ENCODE peak calls at places on chromosomes 16 and 17, in eight cellular contexts. One of them, this sample, is unnamed. For H3K9me3, the result is how much of the 10 kb centered on the place peaks cover.

GRCh38 chr16:50269061-50269705 is 2.8 kb downstream of the ADCY7 start:
- DNase-seq in suprapubic skin: no peak
- DNase-seq in adipocyte: no peak
- DNase-seq in CD8-positive, alpha-beta T cell: no peak
- DNase-seq in heart left ventricle: peak
- DNase-seq in left ventricle myocardium inferior: no peak
- DNase-seq in left lung: peak
- DNase-seq in aorta: peak
- DNase-seq in this sample: no peak

GRCh38 chr16:51151951-51152663 is 1.0 kb upstream of the SALL1 start:
- DNase-seq in suprapubic skin: no peak
- DNase-seq in adipocyte: peak
- DNase-seq in CD8-positive, alpha-beta T cell: no peak
- DNase-seq in heart left ventricle: no peak
- DNase-seq in left ventricle myocardium inferior: no peak
- DNase-seq in left lung: peak
- DNase-seq in aorta: no peak
- DNase-seq in this sample: no peak

GRCh38 chr16:17412221-17412620 is 58.5 kb downstream of the XYLT1 start:
- DNase-seq in suprapubic skin: no peak
- DNase-seq in adipocyte: no peak
- DNase-seq in CD8-positive, alpha-beta T cell: no peak
- DNase-seq in heart left ventricle: no peak
- DNase-seq in left ventricle myocardium inferior: no peak
- DNase-seq in left lung: no peak
- DNase-seq in aorta: no peak
- DNase-seq in this sample: no peak

GRCh38 chr16:78300469-78300868 is 201.0 kb downstream of the WWOX start:
- DNase-seq in suprapubic skin: no peak
- DNase-seq in adipocyte: no peak
- DNase-seq in CD8-positive, alpha-beta T cell: no peak
- DNase-seq in heart left ventricle: no peak
- DNase-seq in left ventricle myocardium inferior: no peak
- DNase-seq in left lung: no peak
- DNase-seq in aorta: no peak
- DNase-seq in this sample: no peak

GRCh38 chr17:33674685-33675084 is 381.6 kb upstream of the ASIC2 start:
- DNase-seq in suprapubic skin: no peak
- DNase-seq in adipocyte: peak
- DNase-seq in CD8-positive, alpha-beta T cell: no peak
- DNase-seq in heart left ventricle: no peak
- DNase-seq in left ventricle myocardium inferior: peak
- DNase-seq in left lung: no peak
- DNase-seq in aorta: peak
- DNase-seq in this sample: no peak

GRCh38 chr16:11064846-11065245 is 120.5 kb downstream of the CLEC16A start:
- DNase-seq in suprapubic skin: no peak
- DNase-seq in adipocyte: peak
- DNase-seq in CD8-positive, alpha-beta T cell: no peak
- DNase-seq in heart left ventricle: no peak
- DNase-seq in left ventricle myocardium inferior: no peak
- DNase-seq in left lung: no peak
- DNase-seq in aorta: no peak
- DNase-seq in this sample: no peak

GRCh38 chr17:39820541-39820940 is 43.6 kb downstream of the IKZF3 start:
- DNase-seq in suprapubic skin: no peak
- DNase-seq in adipocyte: no peak
- DNase-seq in CD8-positive, alpha-beta T cell: no peak
- DNase-seq in heart left ventricle: no peak
- DNase-seq in left ventricle myocardium inferior: no peak
- DNase-seq in left lung: no peak
- DNase-seq in aorta: no peak
- DNase-seq in this sample: no peak

GRCh38 chr16:56852401-56852730 is 12.6 kb upstream of the SLC12A3 start:
- DNase-seq in suprapubic skin: no peak
- DNase-seq in adipocyte: no peak
- DNase-seq in CD8-positive, alpha-beta T cell: no peak
- DNase-seq in heart left ventricle: no peak
- DNase-seq in left ventricle myocardium inferior: no peak
- DNase-seq in left lung: peak
- DNase-seq in aorta: no peak
- DNase-seq in this sample: no peak

GRCh38 chr16:15041260-15042011 is 14.4 kb downstream of the NTAN1 start:
- DNase-seq in suprapubic skin: no peak
- DNase-seq in adipocyte: peak
- DNase-seq in CD8-positive, alpha-beta T cell: no peak
- DNase-seq in heart left ventricle: peak
- DNase-seq in left ventricle myocardium inferior: peak
- DNase-seq in left lung: peak
- DNase-seq in aorta: peak
- DNase-seq in this sample: no peak

GRCh38 chr17:26782153-26782552 is 511.8 kb upstream of the WSB1 start:
- DNase-seq in suprapubic skin: no peak
- DNase-seq in adipocyte: no peak
- DNase-seq in CD8-positive, alpha-beta T cell: no peak
- DNase-seq in heart left ventricle: peak
- DNase-seq in left ventricle myocardium inferior: no peak
- DNase-seq in left lung: peak
- DNase-seq in aorta: no peak
- DNase-seq in this sample: no peak
- H3K9me3 ChIP-seq in suprapubic skin: under half
- H3K9me3 ChIP-seq in adipocyte: under half
- H3K9me3 ChIP-seq in CD8-positive, alpha-beta T cell: under half
- H3K9me3 ChIP-seq in heart left ventricle: under half
- H3K9me3 ChIP-seq in left ventricle myocardium inferior: half or more
- H3K9me3 ChIP-seq in left lung: under half
- H3K9me3 ChIP-seq in aorta: under half
- H3K9me3 ChIP-seq in this sample: under half

GRCh38 chr17:52737071-52737470 is 578.6 kb upstream of the CA10 start:
- DNase-seq in suprapubic skin: no peak
- DNase-seq in adipocyte: no peak
- DNase-seq in CD8-positive, alpha-beta T cell: no peak
- DNase-seq in heart left ventricle: no peak
- DNase-seq in left ventricle myocardium inferior: no peak
- DNase-seq in left lung: no peak
- DNase-seq in aorta: no peak
- DNase-seq in this sample: no peak

GRCh38 chr17:52744179-52744578 is 585.7 kb upstream of the CA10 start:
- DNase-seq in suprapubic skin: no peak
- DNase-seq in adipocyte: no peak
- DNase-seq in CD8-positive, alpha-beta T cell: no peak
- DNase-seq in heart left ventricle: no peak
- DNase-seq in left ventricle myocardium inferior: no peak
- DNase-seq in left lung: no peak
- DNase-seq in aorta: no peak
- DNase-seq in this sample: no peak

GRCh38 chr17:52740006-52740405 is 581.5 kb upstream of the CA10 start:
- DNase-seq in suprapubic skin: no peak
- DNase-seq in adipocyte: no peak
- DNase-seq in CD8-positive, alpha-beta T cell: no peak
- DNase-seq in heart left ventricle: no peak
- DNase-seq in left ventricle myocardium inferior: no peak
- DNase-seq in left lung: no peak
- DNase-seq in aorta: no peak
- DNase-seq in this sample: no peak
- H3K9me3 ChIP-seq in suprapubic skin: under half
- H3K9me3 ChIP-seq in adipocyte: under half
- H3K9me3 ChIP-seq in CD8-positive, alpha-beta T cell: under half
- H3K9me3 ChIP-seq in heart left ventricle: under half
- H3K9me3 ChIP-seq in left ventricle myocardium inferior: under half
- H3K9me3 ChIP-seq in left lung: under half
- H3K9me3 ChIP-seq in aorta: under half
- H3K9me3 ChIP-seq in this sample: under half

DNA sequence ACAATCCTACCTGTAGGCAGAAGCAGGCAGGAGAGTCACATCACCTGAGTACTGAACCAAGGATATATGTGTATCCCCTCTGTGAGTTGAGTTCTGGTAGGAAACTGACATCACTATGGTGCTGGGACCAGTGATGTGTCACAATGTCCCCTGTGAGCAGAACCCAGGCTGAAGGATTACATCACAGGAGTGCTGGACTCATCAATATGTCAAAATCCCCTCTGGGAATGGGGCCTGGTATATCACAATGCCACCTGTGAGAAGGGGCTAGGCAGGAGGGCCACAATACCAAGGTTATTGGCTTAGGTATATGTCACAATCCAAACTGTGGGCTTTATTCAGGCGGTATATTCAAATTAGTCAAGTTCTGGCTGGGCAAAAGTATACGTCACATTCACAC is 2098.3 kb downstream of the TP53TG3F start:
- DNase-seq in suprapubic skin: no peak
- DNase-seq in adipocyte: no peak
- DNase-seq in CD8-positive, alpha-beta T cell: no peak
- DNase-seq in heart left ventricle: no peak
- DNase-seq in left ventricle myocardium inferior: no peak
- DNase-seq in left lung: no peak
- DNase-seq in aorta: no peak
- DNase-seq in this sample: no peak
- H3K9me3 ChIP-seq in suprapubic skin: under half
- H3K9me3 ChIP-seq in adipocyte: under half
- H3K9me3 ChIP-seq in CD8-positive, alpha-beta T cell: under half
- H3K9me3 ChIP-seq in heart left ventricle: under half
- H3K9me3 ChIP-seq in left ventricle myocardium inferior: under half
- H3K9me3 ChIP-seq in left lung: under half
- H3K9me3 ChIP-seq in aorta: under half
- H3K9me3 ChIP-seq in this sample: under half

GRCh38 chr16:89678258-89678657 is 8.2 kb upstream of the CDK10 start:
- DNase-seq in suprapubic skin: no peak
- DNase-seq in adipocyte: no peak
- DNase-seq in CD8-positive, alpha-beta T cell: no peak
- DNase-seq in heart left ventricle: no peak
- DNase-seq in left ventricle myocardium inferior: no peak
- DNase-seq in left lung: no peak
- DNase-seq in aorta: no peak
- DNase-seq in this sample: no peak
- H3K9me3 ChIP-seq in suprapubic skin: under half
- H3K9me3 ChIP-seq in adipocyte: under half
- H3K9me3 ChIP-seq in CD8-positive, alpha-beta T cell: under half
- H3K9me3 ChIP-seq in heart left ventricle: under half
- H3K9me3 ChIP-seq in left ventricle myocardium inferior: under half
- H3K9me3 ChIP-seq in left lung: under half
- H3K9me3 ChIP-seq in aorta: under half
- H3K9me3 ChIP-seq in this sample: under half

DNA sequence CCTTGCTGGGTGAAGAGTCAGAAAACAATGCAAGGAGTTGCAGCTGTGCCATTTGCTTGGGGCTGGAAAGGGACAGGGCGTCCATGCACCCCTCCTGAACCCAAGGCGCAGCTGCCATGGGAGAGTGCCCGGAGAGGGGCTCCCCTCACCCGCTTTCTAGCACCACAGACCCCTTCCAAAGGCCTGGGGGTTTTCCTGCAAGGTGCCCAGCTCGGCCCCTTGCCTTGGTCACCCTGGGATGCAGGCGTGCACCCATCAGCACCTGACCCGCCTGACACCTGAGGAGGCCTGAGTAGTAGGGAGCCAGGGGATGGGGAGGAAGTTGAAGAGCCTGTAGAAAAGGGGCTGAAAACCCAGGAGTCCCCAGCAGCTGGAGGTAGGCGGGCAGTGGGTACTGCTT is 30.3 kb downstream of the TMEM186 start:
- DNase-seq in suprapubic skin: no peak
- DNase-seq in adipocyte: no peak
- DNase-seq in CD8-positive, alpha-beta T cell: no peak
- DNase-seq in heart left ventricle: no peak
- DNase-seq in left ventricle myocardium inferior: no peak
- DNase-seq in left lung: no peak
- DNase-seq in aorta: no peak
- DNase-seq in this sample: no peak
- H3K9me3 ChIP-seq in suprapubic skin: under half
- H3K9me3 ChIP-seq in adipocyte: under half
- H3K9me3 ChIP-seq in CD8-positive, alpha-beta T cell: under half
- H3K9me3 ChIP-seq in heart left ventricle: under half
- H3K9me3 ChIP-seq in left ventricle myocardium inferior: under half
- H3K9me3 ChIP-seq in left lung: under half
- H3K9me3 ChIP-seq in aorta: under half
- H3K9me3 ChIP-seq in this sample: under half

GRCh38 chr16:35255816-35256215 is 1796.4 kb downstream of the TP53TG3F start:
- DNase-seq in suprapubic skin: no peak
- DNase-seq in adipocyte: no peak
- DNase-seq in CD8-positive, alpha-beta T cell: no peak
- DNase-seq in heart left ventricle: no peak
- DNase-seq in left ventricle myocardium inferior: no peak
- DNase-seq in left lung: no peak
- DNase-seq in aorta: no peak
- DNase-seq in this sample: no peak
- H3K9me3 ChIP-seq in suprapubic skin: under half
- H3K9me3 ChIP-seq in adipocyte: under half
- H3K9me3 ChIP-seq in CD8-positive, alpha-beta T cell: under half
- H3K9me3 ChIP-seq in heart left ventricle: under half
- H3K9me3 ChIP-seq in left ventricle myocardium inferior: under half
- H3K9me3 ChIP-seq in left lung: under half
- H3K9me3 ChIP-seq in aorta: under half
- H3K9me3 ChIP-seq in this sample: under half

GRCh38 chr16:3408561-3409197 is 7.7 kb downstream of the ZNF174 start:
- DNase-seq in suprapubic skin: no peak
- DNase-seq in adipocyte: no peak
- DNase-seq in CD8-positive, alpha-beta T cell: no peak
- DNase-seq in heart left ventricle: no peak
- DNase-seq in left ventricle myocardium inferior: no peak
- DNase-seq in left lung: no peak
- DNase-seq in aorta: no peak
- DNase-seq in this sample: no peak
- H3K9me3 ChIP-seq in suprapubic skin: half or more
- H3K9me3 ChIP-seq in adipocyte: half or more
- H3K9me3 ChIP-seq in CD8-positive, alpha-beta T cell: under half
- H3K9me3 ChIP-seq in heart left ventricle: half or more
- H3K9me3 ChIP-seq in left ventricle myocardium inferior: half or more
- H3K9me3 ChIP-seq in left lung: under half
- H3K9me3 ChIP-seq in aorta: under half
- H3K9me3 ChIP-seq in this sample: under half